ENCODE peak calls at places on chromosomes 4 and X, in four cellular contexts. Q is body of pancreas, I is tibial nerve, O is sigmoid colon. M is an unnamed sample.

GRCh38 chr4:81049861-81050423 is 19.4 kb downstream of the BMP3 start:
- DNase-seq in I (no peak), Q (no peak), O (no peak), M (no peak)

GRCh38 chr4:122873752-122874151 is 47.1 kb downstream of the FGF2 start:
- DNase-seq in I (no peak), Q (no peak), O (no peak), M (no peak)

GRCh38 chr4:102606846-102607440 is 105.8 kb downstream of the NFKB1 start:
- DNase-seq in I (no peak), Q (peak; percentile 75), O (no peak), M (no peak)

GRCh38 chr4:77582151-77582550 is 23.5 kb upstream of the CXCL13 start:
- DNase-seq in O (no peak), Q (no peak), I (no peak), M (no peak)

GRCh38 chr4:75633846-75634245 is 3.5 kb upstream of the CDKL2 start:
- DNase-seq in Q (no peak), O (no peak), I (no peak), M (no peak)

GRCh38 chrX:106249706-106250379 is 81.7 kb downstream of the PWWP3B start:
- DNase-seq in O (no peak), Q (no peak), I (peak; percentile 11), M (no peak)

GRCh38 chrX:16123222-16123786 is at the start of gene GRPR:
- DNase-seq in I (peak; percentile 52), O (peak; percentile 84), Q (peak; percentile 91), M (peak; percentile 10)

GRCh38 chr4:90857081-90857820 is 730.1 kb downstream of the CCSER1 start:
- DNase-seq in Q (no peak), O (no peak), I (no peak), M (no peak)

GRCh38 chr4:119692001-119692400 is 63.4 kb upstream of the PDE5A start:
- DNase-seq in I (no peak), Q (no peak), O (no peak), M (no peak)

GRCh38 chr4:158253350-158253980 is 43.2 kb downstream of the TMEM144 start:
- DNase-seq in Q (peak; percentile 56), O (no peak), I (no peak), M (peak; percentile 9)

GRCh38 chr4:107629318-107629717 is 90.7 kb downstream of the PAPSS1 start:
- DNase-seq in Q (no peak), O (no peak), I (no peak), M (no peak)

GRCh38 chr4:79979785-79980437 is 93.1 kb downstream of the ANTXR2 start:
- DNase-seq in Q (no peak), O (no peak), I (no peak), M (no peak)

GRCh38 chr4:89838005-89838404 is 1.0 kb upstream of the SNCA start:
- DNase-seq in Q (no peak), I (no peak), O (no peak), M (no peak)

GRCh38 chrX:95057341-95057740 is 1383.3 kb downstream of the FAM133A start:
- DNase-seq in Q (no peak), I (no peak), O (no peak), M (no peak)

GRCh38 chr4:40984051-40984450 is 230.3 kb downstream of the APBB2 start:
- DNase-seq in I (no peak), Q (peak; percentile 31), O (peak; percentile 78), M (no peak)

GRCh38 chr4:7779194-7779768 is 160.4 kb downstream of the AFAP1 start:
- DNase-seq in O (peak; percentile 82), Q (no peak), I (no peak), M (no peak)

GRCh38 chrX:50627696-50628095 is 157.1 kb upstream of the DGKK start:
- DNase-seq in Q (no peak), I (no peak), O (no peak), M (no peak)

GRCh38 chr4:41686893-41687292 is 61.6 kb downstream of the PHOX2B start:
- DNase-seq in I (no peak), Q (no peak), O (no peak), M (no peak)

GRCh38 chr4:25635501-25635900 is 20.1 kb upstream of the SLC34A2 start:
- DNase-seq in I (no peak), Q (no peak), O (no peak), M (no peak)

GRCh38 chrX:48737213-48737938 is 24.2 kb upstream of the GLOD5 start:
- DNase-seq in I (peak; percentile 73), Q (peak; percentile 95), O (peak; percentile 97), M (peak; percentile 45)

GRCh38 chr4:127174168-127174567 is 458.6 kb upstream of the INTU start:
- DNase-seq in I (no peak), O (no peak), Q (no peak), M (no peak)

GRCh38 chrX:121000589-121000988 is 15.0 kb upstream of the CT47A1 start:
- DNase-seq in Q (no peak), O (no peak), I (no peak), M (peak; percentile 3)

GRCh38 chrX:154507673-154508072 is 8.4 kb downstream of the FAM3A start:
- DNase-seq in I (no peak), O (no peak), Q (no peak), M (no peak)

GRCh38 chr4:41418444-41418843 is 119.5 kb upstream of the LIMCH1 start:
- DNase-seq in I (no peak), Q (peak; percentile 35), O (peak; percentile 71), M (no peak)

DNA sequence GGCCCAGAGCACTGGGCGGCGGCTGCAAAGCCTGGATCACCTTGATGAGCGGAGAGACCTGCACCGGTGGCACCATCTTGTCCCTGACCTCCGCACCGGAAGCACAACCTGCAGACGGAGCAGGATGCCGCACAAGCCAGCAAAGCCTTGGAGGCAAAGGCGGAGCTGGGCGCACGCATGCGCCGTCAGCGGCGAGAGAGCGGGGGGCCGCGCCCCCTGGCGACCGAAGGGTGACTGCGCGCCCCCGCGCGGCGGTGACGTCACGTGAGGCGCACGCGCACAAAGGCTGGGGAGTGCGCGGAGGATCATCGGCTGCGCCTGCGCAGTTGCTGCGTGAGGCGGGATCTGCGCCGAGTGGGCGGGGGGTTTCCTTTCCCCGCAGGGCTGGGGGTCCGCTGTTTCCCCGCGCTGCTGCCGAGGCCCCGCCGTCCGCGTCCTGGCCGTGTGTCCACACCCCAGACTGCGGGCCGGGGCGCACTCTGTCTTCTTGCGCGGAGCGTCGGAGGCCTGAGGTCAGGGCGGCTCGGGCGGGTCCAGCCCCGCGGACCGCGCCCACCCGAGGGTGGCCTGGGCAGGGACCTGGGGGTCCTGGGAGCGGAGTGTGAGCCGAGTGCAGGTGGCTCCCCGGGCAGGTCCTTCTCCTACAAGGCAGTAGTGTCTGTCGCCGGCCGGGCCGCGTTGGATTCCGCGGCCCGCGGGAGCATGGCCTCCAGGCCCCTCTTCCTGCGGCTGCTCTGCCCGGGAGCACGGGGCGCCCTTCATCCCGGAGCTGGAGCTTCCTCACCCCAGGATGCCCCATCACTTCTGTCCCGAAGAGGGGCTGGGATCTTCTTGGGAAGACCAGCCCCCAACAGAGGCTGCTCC is at the start of the genes ATP5ME and MYL5:
- DNase-seq in I (peak; percentile 93), O (peak; percentile 99), Q (peak; percentile 98), M (peak; percentile 99)
- TF ChIP-seq POLR2A in I (peak; percentile 71), O (peak; percentile 43), Q (peak; percentile 70), M (peak; percentile 65)

GRCh38 chrX:55908685-55909212 is 191.2 kb downstream of the RRAGB start:
- DNase-seq in I (no peak), O (no peak), Q (no peak), M (no peak)
- TF ChIP-seq POLR2A in I (no peak), O (no peak), Q (no peak), M (no peak)

GRCh38 chr4:2536193-2537010 is at the start of gene FAM193A:
- DNase-seq in O (peak; percentile 100), Q (peak; percentile 99), I (peak; percentile 94), M (peak; percentile 89)

GRCh38 chr4:2535386-2536192 is 858 bp upstream of the FAM193A start:
- DNase-seq in Q (peak; percentile 35), I (no peak), O (peak; percentile 80), M (peak; percentile 37)

GRCh38 chr4:2534904-2535385 is 1.5 kb upstream of the FAM193A start:
- DNase-seq in I (no peak), Q (no peak), O (no peak), M (no peak)

DNA sequence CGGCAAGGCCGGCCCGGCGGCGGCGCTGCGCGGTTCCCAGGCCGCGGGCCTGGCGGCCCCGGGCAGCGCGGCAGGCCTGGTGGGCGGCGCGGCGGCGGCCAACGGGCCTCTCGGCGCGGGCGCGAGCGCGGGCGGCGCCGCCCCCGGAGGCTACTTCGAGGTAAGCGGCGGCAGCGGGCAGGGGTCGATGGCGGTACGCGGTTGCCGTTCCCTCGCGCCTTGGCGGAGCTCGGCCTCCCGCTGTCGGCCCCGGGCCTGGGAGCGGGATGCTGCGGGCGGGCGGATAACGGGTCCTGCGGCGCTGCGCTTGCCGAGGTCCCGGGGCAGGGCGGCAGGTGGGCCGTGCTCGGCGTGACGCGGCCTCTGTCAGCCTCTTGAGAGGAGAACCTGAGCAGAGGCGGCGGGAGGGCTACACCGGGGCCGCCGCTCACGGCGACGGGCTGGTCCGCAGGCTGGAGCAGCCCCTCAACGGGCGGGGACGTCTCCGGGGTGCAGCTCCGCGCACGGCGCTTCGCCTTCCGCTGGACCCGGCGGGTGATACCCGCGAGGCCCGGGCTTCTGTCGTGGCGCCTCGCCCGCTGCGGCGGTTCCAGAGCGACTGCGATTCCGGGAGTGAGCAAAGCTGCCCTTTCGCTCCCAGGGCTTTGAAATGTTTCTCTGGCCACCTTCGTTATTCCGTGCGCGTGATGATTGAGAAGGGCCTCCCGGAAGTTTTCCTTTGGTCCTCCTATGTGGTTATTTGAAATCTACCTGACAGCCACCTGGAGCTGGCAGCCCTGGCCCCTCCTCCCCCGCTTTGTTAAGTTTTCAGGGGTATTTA is 774 bp downstream of the FAM193A start:
- DNase-seq in I (no peak), Q (peak; percentile 51), O (peak; percentile 71), M (peak; percentile 6)
- TF ChIP-seq POLR2A in I (no peak), Q (peak; percentile 42), O (no peak), M (peak; percentile 12)

GRCh38 chrX:118976599-118977340 is 2.4 kb downstream of the LONRF3 start:
- DNase-seq in Q (peak; percentile 74), I (no peak), O (peak; percentile 80), M (peak; percentile 76)

GRCh38 chrX:118973389-118974087 is 880 bp upstream of the LONRF3 start:
- DNase-seq in Q (peak; percentile 32), O (peak; percentile 77), I (no peak), M (no peak)

GRCh38 chrX:118975831-118976598 is 1.6 kb downstream of the LONRF3 start:
- DNase-seq in O (peak; percentile 93), I (peak; percentile 61), Q (peak; percentile 85), M (peak; percentile 74)

GRCh38 chrX:118974088-118974907 is at the start of gene LONRF3:
- DNase-seq in O (peak; percentile 94), I (peak; percentile 72), Q (peak; percentile 79), M (no peak)

DNA sequence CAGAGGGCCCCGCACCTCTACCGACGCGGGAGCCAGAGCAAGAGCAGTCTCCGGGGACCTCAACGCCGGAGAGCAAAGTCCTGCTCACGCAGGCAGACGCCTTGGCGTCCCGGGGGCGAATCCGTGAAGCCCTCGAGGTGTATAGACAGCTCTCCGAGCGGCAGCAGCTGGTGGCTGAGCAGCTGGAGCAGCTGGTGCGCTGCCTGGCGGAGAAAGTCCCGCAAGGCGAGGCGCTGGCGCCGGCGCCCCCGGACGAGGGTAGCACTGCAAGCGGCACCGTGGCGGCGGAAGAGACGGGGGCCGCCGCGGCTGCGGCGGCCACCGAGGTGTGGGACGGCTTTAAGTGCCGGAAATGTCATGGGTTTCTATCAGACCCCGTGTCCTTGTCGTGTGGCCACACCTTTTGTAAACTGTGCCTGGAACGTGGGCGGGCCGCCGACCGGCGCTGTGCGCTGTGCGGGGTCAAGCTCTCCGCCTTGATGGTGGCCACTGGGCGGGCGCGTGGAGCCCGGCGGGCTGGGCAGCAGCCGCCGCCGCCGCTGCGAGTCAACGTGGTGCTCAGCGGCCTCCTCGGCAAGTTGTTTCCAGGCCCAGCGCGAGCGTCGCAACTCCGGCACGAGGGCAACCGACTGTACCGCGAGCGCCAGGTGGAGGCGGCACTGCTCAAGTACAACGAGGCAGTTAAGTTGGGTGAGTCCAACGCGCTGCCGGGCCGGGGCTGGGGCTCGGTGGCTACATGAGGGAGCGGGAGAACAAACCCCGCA is 672 bp downstream of the LONRF3 start:
- DNase-seq in I (no peak), Q (peak; percentile 66), O (peak; percentile 79), M (no peak)
- TF ChIP-seq POLR2A in I (no peak), Q (no peak), O (no peak), M (no peak)